ENCODE peak calls at places on chromosomes 13 and 19, in four cellular contexts. V is T-helper 9 cell, S is endothelial cell, A is naive B cell. H is an unnamed sample.

GRCh38 chr13:31794452-31794851 is 55.1 kb downstream of the RXFP2 start:
- DNase-seq in V (no peak), A (no peak), S (no peak), H (no peak)

GRCh38 chr19:9427941-9428340 is 7.4 kb downstream of the ZNF266 start:
- DNase-seq in S (no peak), V (no peak), A (no peak), H (no peak)

GRCh38 chr13:98214008-98214643 is 37.1 kb upstream of the RNF113B start:
- DNase-seq in A (no peak), S (no peak), V (no peak), H (no peak)

GRCh38 chr13:103188688-103189326 is 122.6 kb upstream of the SLC10A2 start:
- DNase-seq in S (no peak), V (no peak), A (no peak), H (no peak)

GRCh38 chr13:100520936-100521765 is 67.4 kb downstream of the GGACT start:
- DNase-seq in S (no peak), A (no peak), V (no peak), H (no peak)

GRCh38 chr19:4208385-4209094 is 20.8 kb upstream of the EBI3 start:
- DNase-seq in V (no peak), A (no peak), S (no peak), H (no peak)

GRCh38 chr19:16573925-16574324 is 1.7 kb upstream of the SLC35E1 start:
- DNase-seq in A (no peak), S (no peak), V (no peak), H (no peak)

GRCh38 chr19:31499826-31500539 is 150.7 kb upstream of the TSHZ3 start:
- DNase-seq in V (no peak), A (no peak), S (no peak), H (no peak)

GRCh38 chr19:27776020-27776419 is 1436.9 kb downstream of the UQCRFS1 start:
- DNase-seq in S (no peak), A (no peak), V (no peak), H (no peak)

GRCh38 chr13:101655435-101655834 is 203.0 kb downstream of the ITGBL1 start:
- DNase-seq in A (no peak), S (no peak), V (no peak), H (no peak)

GRCh38 chr19:35142531-35143230 is 374 bp upstream of the FXYD7 start:
- DNase-seq in S (peak), A (peak), V (peak), H (peak)

GRCh38 chr19:39631626-39632025 is 24.1 kb upstream of the LGALS16 start:
- DNase-seq in A (no peak), S (no peak), V (no peak), H (no peak)

GRCh38 chr13:56166864-56167263 is 973.9 kb upstream of the PRR20A start:
- DNase-seq in A (no peak), S (no peak), V (no peak), H (no peak)